ENCODE peak calls at places on chromosomes 3 and 15, in ten cellular contexts. R is transverse colon; A is tibial artery; K is astrocyte; E is mesendoderm; Z is lung; C is lower lobe of right lung; I is heart right ventricle; L is testis; O is CD8-positive, alpha-beta T cell. G is an unnamed sample. For H3K4me1, the result is how much of the 10 kb centered on the place peaks cover.

GRCh38 chr15:100373942-100374341 is 32.2 kb upstream of the ADAMTS17 start:
- DNase-seq in R (no peak), A (no peak), K (no peak), E (peak), Z (no peak), C (no peak), I (no peak), L (no peak), O (no peak), G (no peak)

GRCh38 chr3:112424394-112424793 is 74.9 kb downstream of the BTLA start:
- DNase-seq in R (no peak), A (no peak), K (no peak), E (no peak), Z (no peak), C (no peak), I (no peak), L (no peak), O (no peak), G (no peak)

GRCh38 chr3:158920375-158920774 is 118.5 kb downstream of the MFSD1 start:
- DNase-seq in R (no peak), A (no peak), K (no peak), E (no peak), Z (no peak), C (no peak), I (no peak), L (no peak), O (no peak), G (no peak)

GRCh38 chr15:69290346-69291164 is 8.2 kb upstream of the PAQR5 start:
- DNase-seq in R (no peak), A (no peak), K (no peak), E (peak), Z (peak), C (peak), I (peak), L (no peak), O (no peak), G (no peak)

GRCh38 chr3:194069421-194070219 is 66.3 kb upstream of the HES1 start:
- DNase-seq in R (no peak), A (no peak), K (peak), E (no peak), Z (no peak), C (no peak), I (no peak), L (no peak), O (no peak), G (no peak)

GRCh38 chr15:33908396-33908795 is 59.9 kb upstream of the CHRM5 start:
- DNase-seq in R (no peak), A (no peak), K (peak), E (no peak), Z (no peak), C (no peak), I (no peak), L (no peak), O (no peak), G (no peak)

GRCh38 chr15:44163370-44163769 is 31.7 kb downstream of the FRMD5 start:
- DNase-seq in R (no peak), A (no peak), K (peak), E (no peak), Z (no peak), C (no peak), I (no peak), L (no peak), O (no peak), G (no peak)

GRCh38 chr3:65785065-65785645 is 253.6 kb downstream of the MAGI1 start:
- DNase-seq in R (no peak), A (no peak), K (peak), E (peak), Z (no peak), C (no peak), I (no peak), L (peak), O (no peak), G (no peak)

GRCh38 chr3:142958707-142959106 is 4.8 kb downstream of the PAQR9 start:
- DNase-seq in R (no peak), A (no peak), K (peak), E (no peak), Z (no peak), C (no peak), I (no peak), L (no peak), O (no peak), G (no peak)

GRCh38 chr15:39172380-39173281 is 408.2 kb upstream of the THBS1 start:
- DNase-seq in R (no peak), A (no peak), K (peak), E (no peak), Z (no peak), C (no peak), I (no peak), L (peak), O (no peak), G (no peak)

GRCh38 chr15:83571820-83572707 is 81.9 kb upstream of the ADAMTSL3 start:
- DNase-seq in R (no peak), A (no peak), K (no peak), E (peak), Z (no peak), C (no peak), I (no peak), L (no peak), O (no peak), G (no peak)

GRCh38 chr3:71254658-71255057 is 328.9 kb downstream of the FOXP1 start:
- DNase-seq in R (no peak), A (no peak), K (peak), E (no peak), Z (peak), C (no peak), I (no peak), L (no peak), O (no peak), G (no peak)

GRCh38 chr3:9915252-9916141 is 1.4 kb upstream of the IL17RC start:
- DNase-seq in R (peak), A (peak), K (peak), E (peak), Z (peak), C (peak), I (peak), L (peak), O (peak), G (peak)

GRCh38 chr3:112519424-112520001 is 20.2 kb upstream of the BTLA start:
- DNase-seq in R (peak), A (no peak), K (peak), E (peak), Z (peak), C (no peak), I (no peak), L (peak), O (peak), G (no peak)

GRCh38 chr3:173342679-173343078 is 54.9 kb upstream of the NLGN1 start:
- DNase-seq in R (no peak), A (no peak), K (no peak), E (no peak), Z (no peak), C (no peak), I (no peak), L (no peak), O (no peak), G (no peak)

GRCh38 chr3:166123576-166123975 is 286.4 kb upstream of the BCHE start:
- DNase-seq in R (no peak), A (no peak), K (peak), E (peak), Z (no peak), C (no peak), I (no peak), L (no peak), O (no peak), G (no peak)

GRCh38 chr15:65632780-65633384 is 11.1 kb downstream of the SLC24A1 start:
- DNase-seq in R (no peak), A (no peak), K (no peak), E (peak), Z (no peak), C (no peak), I (no peak), L (no peak), O (no peak), G (no peak)

GRCh38 chr3:47280519-47280918 is 2.1 kb downstream of the KIF9 start:
- DNase-seq in R (no peak), A (no peak), K (no peak), E (no peak), Z (no peak), C (no peak), I (no peak), L (no peak), O (no peak), G (no peak)

GRCh38 chr3:196357905-196358304 is 19.7 kb upstream of the TM4SF19 start:
- DNase-seq in R (no peak), A (no peak), K (no peak), E (no peak), Z (no peak), C (no peak), I (no peak), L (no peak), O (no peak), G (no peak)

GRCh38 chr3:111998661-111999641 is at the start of gene TAGLN3:
- DNase-seq in R (peak), A (no peak), K (peak), E (peak), Z (peak), C (no peak), I (peak), L (no peak), O (no peak), G (peak)

GRCh38 chr15:43789409-43789808 is 2.7 kb upstream of the SERF2 start:
- DNase-seq in R (no peak), A (no peak), K (no peak), E (no peak), Z (no peak), C (no peak), I (no peak), L (no peak), O (no peak), G (no peak)

GRCh38 chr3:3798641-3799113 is 554 bp upstream of the LRRN1 start:
- DNase-seq in R (peak), A (no peak), K (peak), E (peak), Z (no peak), C (peak), I (peak), L (peak), O (peak), G (no peak)

GRCh38 chr3:139547666-139548065 is 8.1 kb upstream of the RBP1 start:
- DNase-seq in R (no peak), A (no peak), K (no peak), E (no peak), Z (no peak), C (no peak), I (no peak), L (no peak), O (no peak), G (no peak)

GRCh38 chr3:42660131-42660715 is 6.7 kb downstream of the ZBTB47 start:
- DNase-seq in R (no peak), A (peak), K (no peak), E (no peak), Z (no peak), C (no peak), I (peak), L (no peak), O (no peak), G (peak)

GRCh38 chr3:61718565-61718964 is 157.2 kb downstream of the PTPRG start:
- DNase-seq in R (no peak), A (no peak), K (no peak), E (no peak), Z (no peak), C (no peak), I (no peak), L (peak), O (no peak), G (no peak)

GRCh38 chr3:94647131-94647530 is 584.3 kb downstream of the NSUN3 start:
- DNase-seq in R (no peak), A (no peak), K (peak), E (no peak), Z (no peak), C (no peak), I (no peak), L (no peak), O (no peak), G (no peak)

GRCh38 chr3:11410564-11410963 is 138.4 kb downstream of the ATG7 start:
- DNase-seq in R (no peak), A (no peak), K (no peak), E (no peak), Z (no peak), C (no peak), I (no peak), L (no peak), O (no peak), G (no peak)

GRCh38 chr15:90814193-90814811 is 54.1 kb upstream of the FURIN start:
- DNase-seq in R (no peak), A (no peak), K (peak), E (no peak), Z (no peak), C (no peak), I (no peak), L (no peak), O (no peak), G (no peak)

GRCh38 chr3:84125201-84125721 is 833.5 kb upstream of the CADM2 start:
- DNase-seq in R (no peak), A (peak), K (no peak), E (no peak), Z (no peak), C (peak), I (no peak), L (no peak), O (no peak), G (no peak)

GRCh38 chr3:78868570-78868969 is 899.2 kb downstream of the ROBO1 start:
- DNase-seq in R (no peak), A (no peak), K (no peak), E (no peak), Z (no peak), C (no peak), I (no peak), L (no peak), O (no peak), G (no peak)

DNA sequence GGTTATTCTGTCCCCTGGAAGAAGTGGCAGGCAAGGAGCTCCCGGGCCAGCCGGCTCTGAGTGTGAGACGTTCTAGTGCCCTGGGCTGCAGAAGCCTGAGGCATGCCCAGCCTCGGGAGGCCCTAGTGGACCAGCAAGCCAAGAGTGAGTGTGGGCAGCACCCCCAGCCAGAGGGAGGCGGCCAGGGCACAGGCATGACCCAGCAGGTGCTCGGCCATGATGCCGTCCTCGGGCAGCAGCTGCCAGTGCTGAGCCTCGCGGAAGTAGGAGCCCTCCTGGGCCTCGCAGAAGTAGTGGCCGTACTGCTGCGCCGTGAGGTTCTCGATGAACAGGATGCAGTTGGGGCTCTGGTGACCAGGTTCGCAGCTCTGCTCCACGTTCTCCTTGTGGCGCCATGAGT is 23.3 kb downstream of the SEMA7A start:
- DNase-seq in R (no peak), A (no peak), K (no peak), E (no peak), Z (no peak), C (no peak), I (no peak), L (no peak), O (no peak), G (no peak)
- H3K4me1 ChIP-seq in R (under half), A (under half), K (under half), E (under half), Z (under half), C (under half), I (under half), L (half or more), O (under half), G (under half)

GRCh38 chr3:86984271-86984670 is 6.7 kb downstream of the VGLL3 start:
- DNase-seq in R (no peak), A (no peak), K (peak), E (no peak), Z (no peak), C (no peak), I (no peak), L (no peak), O (no peak), G (no peak)
- H3K4me1 ChIP-seq in R (under half), A (under half), K (under half), E (under half), Z (under half), C (under half), I (under half), L (under half), O (under half), G (under half)

GRCh38 chr3:29282431-29283296 is 1.8 kb downstream of the RBMS3 start:
- DNase-seq in R (no peak), A (no peak), K (peak), E (peak), Z (no peak), C (no peak), I (no peak), L (peak), O (no peak), G (no peak)

GRCh38 chr3:29279830-29280229 is 1.0 kb upstream of the RBMS3 start:
- DNase-seq in R (no peak), A (peak), K (peak), E (no peak), Z (no peak), C (no peak), I (peak), L (peak), O (no peak), G (peak)

GRCh38 chr3:29281265-29282228 is 676 bp downstream of the RBMS3 start:
- DNase-seq in R (no peak), A (no peak), K (peak), E (peak), Z (no peak), C (no peak), I (peak), L (peak), O (no peak), G (peak)

GRCh38 chr3:29279276-29279675 is 1.6 kb upstream of the RBMS3 start:
- DNase-seq in R (no peak), A (no peak), K (no peak), E (no peak), Z (no peak), C (no peak), I (no peak), L (no peak), O (no peak), G (no peak)

GRCh38 chr3:29280675-29281264 is at the start of gene RBMS3:
- DNase-seq in R (peak), A (peak), K (peak), E (peak), Z (peak), C (peak), I (peak), L (peak), O (no peak), G (peak)
- H3K4me1 ChIP-seq in R (under half), A (under half), K (under half), E (under half), Z (under half), C (under half), I (under half), L (under half), O (under half), G (under half)

DNA sequence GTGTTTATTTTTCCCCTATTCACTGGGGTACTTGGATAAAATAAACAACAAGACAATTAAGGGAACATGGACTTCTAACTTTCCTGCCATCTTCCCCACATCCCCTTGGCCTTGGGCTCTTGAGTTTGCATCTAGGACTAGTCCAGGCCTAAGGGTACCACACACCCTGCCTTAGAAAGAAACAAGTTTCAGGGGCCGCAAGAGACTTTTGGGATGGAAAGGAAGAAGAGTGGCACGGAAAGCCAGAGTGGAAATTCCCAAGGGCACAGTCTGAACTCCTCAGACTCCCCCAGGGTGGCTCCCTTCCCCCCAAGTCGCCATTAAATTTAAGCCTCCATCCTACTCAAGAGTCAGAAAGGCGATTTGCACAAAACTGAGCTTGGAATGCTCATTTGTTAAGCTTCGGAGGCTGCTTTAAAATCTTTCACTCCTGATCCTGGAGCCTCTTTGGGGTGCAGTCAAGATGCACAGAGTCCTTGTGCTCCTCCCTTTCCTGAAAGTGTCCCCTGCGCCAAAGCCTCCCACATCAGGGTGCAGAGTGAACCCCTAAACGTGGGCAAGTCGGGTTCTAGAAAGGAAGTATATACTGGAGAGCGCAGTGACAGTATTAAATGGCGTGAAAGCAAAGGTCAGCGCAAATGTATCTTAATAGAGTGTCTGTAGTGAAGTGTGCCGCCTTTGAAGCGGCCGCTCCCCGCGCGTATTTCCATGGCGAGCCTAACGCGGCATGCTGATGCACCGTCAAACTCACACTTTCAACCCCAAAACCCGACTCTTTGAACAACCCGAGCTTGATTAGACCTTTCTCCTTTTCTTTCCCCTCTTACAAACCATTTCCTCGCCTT is 18.6 kb downstream of the ZIC4 start:
- DNase-seq in R (no peak), A (no peak), K (no peak), E (no peak), Z (no peak), C (no peak), I (no peak), L (no peak), O (no peak), G (no peak)
- H3K4me1 ChIP-seq in R (under half), A (under half), K (under half), E (under half), Z (under half), C (under half), I (under half), L (under half), O (under half), G (under half)

GRCh38 chr15:48017747-48018146 is 103.0 kb upstream of the SLC24A5 start:
- DNase-seq in R (no peak), A (no peak), K (no peak), E (no peak), Z (no peak), C (no peak), I (no peak), L (no peak), O (no peak), G (no peak)

GRCh38 chr15:48016865-48017264 is 103.9 kb upstream of the SLC24A5 start:
- DNase-seq in R (no peak), A (no peak), K (no peak), E (no peak), Z (no peak), C (no peak), I (no peak), L (no peak), O (no peak), G (no peak)

GRCh38 chr15:48020166-48020565 is 100.6 kb upstream of the SLC24A5 start:
- DNase-seq in R (no peak), A (no peak), K (no peak), E (peak), Z (no peak), C (no peak), I (no peak), L (no peak), O (no peak), G (no peak)

GRCh38 chr15:48025118-48025517 is 95.7 kb upstream of the SLC24A5 start:
- DNase-seq in R (no peak), A (no peak), K (no peak), E (peak), Z (no peak), C (no peak), I (no peak), L (no peak), O (no peak), G (no peak)

GRCh38 chr15:48021336-48022086 is 99.3 kb upstream of the SLC24A5 start:
- DNase-seq in R (no peak), A (no peak), K (peak), E (no peak), Z (no peak), C (no peak), I (no peak), L (no peak), O (no peak), G (no peak)
- H3K4me1 ChIP-seq in R (under half), A (under half), K (under half), E (under half), Z (under half), C (under half), I (under half), L (under half), O (under half), G (under half)

GRCh38 chr3:184234671-184235380 is 5.4 kb downstream of the VWA5B2 start:
- DNase-seq in R (no peak), A (no peak), K (no peak), E (no peak), Z (no peak), C (no peak), I (no peak), L (no peak), O (no peak), G (no peak)
- H3K4me1 ChIP-seq in R (under half), A (under half), K (under half), E (under half), Z (under half), C (under half), I (under half), L (under half), O (under half), G (under half)

DNA sequence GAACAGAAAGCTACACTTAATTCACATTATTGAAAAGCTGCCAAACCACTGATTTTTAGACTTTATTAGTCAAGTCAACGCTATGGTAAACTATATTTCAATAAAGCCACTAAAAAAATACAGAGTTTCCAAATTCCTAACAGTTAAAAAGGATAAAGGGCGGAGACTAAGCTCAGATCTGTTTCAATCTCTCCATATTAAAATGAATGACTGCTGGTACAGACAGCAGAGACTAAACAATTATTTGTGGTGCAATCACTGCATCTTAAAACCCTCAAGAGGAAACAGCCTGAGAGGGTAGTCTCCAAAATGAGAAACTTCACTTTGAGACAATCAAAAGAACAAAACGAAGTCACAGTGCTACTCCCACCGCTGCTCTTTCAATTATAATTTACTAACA is 1.3 kb downstream of the UBP1 start:
- DNase-seq in R (no peak), A (no peak), K (no peak), E (no peak), Z (no peak), C (no peak), I (no peak), L (no peak), O (no peak), G (no peak)
- H3K4me1 ChIP-seq in R (under half), A (under half), K (under half), E (under half), Z (under half), C (half or more), I (half or more), L (under half), O (under half), G (under half)

G was measured in aorta.